ENCODE peak calls at places on chromosome 20, in nine cellular contexts. S is astrocyte of the cerebellum, T is aorta, C is uterus, I is tibial artery, R is GM23338, J is DND-41, G is IMR-90, U is heart left ventricle. Q is an unnamed sample.

GRCh38 chr20:21808863-21809664 is 103.6 kb downstream of the PAX1 start:
- DNase-seq in J (peak; percentile 26), G (no peak), R (peak; percentile 89), I (no peak), U (peak; percentile 25), C (no peak), T (peak; percentile 83), S (no peak), Q (no peak)

GRCh38 chr20:11544029-11544678 is 373.5 kb upstream of the BTBD3 start:
- DNase-seq in T (no peak), R (peak; percentile 87), J (peak; percentile 29), S (peak; percentile 75), C (peak; percentile 59), G (peak; percentile 75), I (no peak), U (peak; percentile 31), Q (peak; percentile 63)

GRCh38 chr20:59993736-59994484 is 35.7 kb downstream of the CDH26 start:
- DNase-seq in R (peak; percentile 68), J (no peak), U (no peak), C (no peak), G (no peak), T (no peak), I (no peak), S (no peak), Q (no peak)

GRCh38 chr20:41570552-41570951 is 47.6 kb downstream of the CHD6 start:
- DNase-seq in J (no peak), I (no peak), T (no peak), U (no peak), S (no peak), G (peak; percentile 28), R (no peak), C (no peak), Q (peak; percentile 13)

GRCh38 chr20:2533118-2533517 is 3.3 kb upstream of the TMC2 start:
- DNase-seq in I (no peak), T (no peak), R (no peak), J (no peak), G (no peak), C (no peak), U (no peak), S (no peak), Q (no peak)

GRCh38 chr20:34332262-34332920 is 29.2 kb upstream of the AHCY start:
- DNase-seq in T (peak; percentile 42), I (no peak), U (no peak), R (no peak), G (no peak), J (no peak), S (no peak), C (no peak), Q (no peak)

GRCh38 chr20:50468378-50468798 is 41.8 kb upstream of the PTPN1 start:
- DNase-seq in I (no peak), J (no peak), R (no peak), S (no peak), U (no peak), T (no peak), G (no peak), C (no peak), Q (no peak)

GRCh38 chr20:12252793-12253192 is 335.1 kb downstream of the BTBD3 start:
- DNase-seq in G (peak; percentile 0), C (no peak), R (peak; percentile 77), S (peak; percentile 76), I (no peak), T (no peak), U (no peak), J (no peak), Q (peak; percentile 19)

GRCh38 chr20:61516398-61517208 is 264.5 kb downstream of the CDH4 start:
- DNase-seq in U (peak; percentile 40), C (no peak), J (no peak), R (no peak), T (peak; percentile 44), G (peak; percentile 35), I (no peak), S (no peak), Q (peak; percentile 44)

GRCh38 chr20:57030611-57031600 is 235.5 kb downstream of the BMP7 start:
- DNase-seq in C (no peak), U (no peak), G (peak; percentile 27), J (no peak), R (no peak), I (no peak), T (no peak), S (peak; percentile 83), Q (peak; percentile 88)

DNA sequence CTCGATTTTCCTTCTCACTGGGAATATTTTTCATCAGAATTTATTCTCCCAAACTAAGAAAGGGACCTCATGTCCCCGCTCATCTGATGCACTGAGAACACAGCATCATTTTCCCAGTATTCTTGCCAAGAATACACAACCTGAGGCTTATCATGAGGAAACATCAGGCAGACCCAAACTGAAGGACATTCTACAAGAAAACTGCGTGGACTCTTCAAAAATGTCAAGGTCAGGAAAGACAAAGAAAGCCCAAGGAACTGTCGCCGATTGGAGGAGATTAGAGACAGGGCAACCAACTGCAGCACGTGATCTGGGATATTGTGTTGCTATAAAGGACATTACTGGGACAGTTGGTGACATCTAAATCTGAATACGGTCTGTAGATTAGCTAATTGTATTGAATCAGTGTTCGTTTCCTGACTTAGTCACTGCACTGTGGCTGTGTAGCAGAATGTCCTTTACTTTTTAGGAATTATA is 72.3 kb downstream of the SNX5 start:
- DNase-seq in S (no peak), U (no peak), T (no peak), J (no peak), G (no peak), R (no peak), I (no peak), C (peak; percentile 38), Q (no peak)
- H3K4me3 ChIP-seq in S (no peak overlapping the region), U (peak overlapping the region; percentile 44), T (no peak overlapping the region), J (no peak overlapping the region), G (no peak overlapping the region), R (peak overlapping the region; percentile 49), I (peak overlapping the region; percentile 41), C (no peak overlapping the region), Q (peak overlapping the region; percentile 55)

DNA sequence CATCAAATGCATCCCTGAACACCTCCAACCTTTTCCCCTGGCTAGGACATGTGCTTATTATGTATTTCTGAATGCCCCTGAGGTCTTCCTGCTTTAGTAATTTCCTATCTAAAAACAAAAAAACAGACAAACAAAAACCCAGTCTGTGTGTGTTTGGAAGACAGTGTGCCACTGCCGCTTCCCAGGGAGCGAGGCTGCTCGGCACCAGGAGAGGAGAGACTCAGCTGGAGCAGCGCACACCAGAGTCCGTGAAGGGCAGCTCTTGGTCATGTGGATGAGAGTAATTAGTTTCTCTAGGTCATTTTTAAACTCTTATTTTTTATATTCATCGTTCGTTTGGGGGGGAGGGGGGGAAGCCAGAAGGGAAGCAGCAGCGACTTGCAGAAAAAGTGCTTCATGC is 10.0 kb upstream of the ANKRD60 start:
- DNase-seq in G (no peak), S (no peak), R (no peak), I (no peak), C (no peak), T (no peak), J (no peak), U (no peak), Q (no peak)
- H3K4me3 ChIP-seq in G (no peak overlapping the region), S (no peak overlapping the region), R (no peak overlapping the region), I (no peak overlapping the region), C (no peak overlapping the region), T (no peak overlapping the region), J (no peak overlapping the region), U (no peak overlapping the region), Q (no peak overlapping the region)

GRCh38 chr20:38162149-38162548 is 2.9 kb downstream of the TGM2 start:
- DNase-seq in S (no peak), U (no peak), T (peak; percentile 38), I (no peak), G (no peak), J (no peak), C (no peak), R (no peak), Q (no peak)

GRCh38 chr20:38161412-38161774 is 3.7 kb downstream of the TGM2 start:
- DNase-seq in U (no peak), G (no peak), J (no peak), C (no peak), R (no peak), I (peak; percentile 64), T (peak; percentile 55), S (no peak), Q (no peak)

GRCh38 chr20:38164069-38164468 is 1.0 kb downstream of the TGM2 start:
- DNase-seq in I (peak; percentile 65), S (no peak), J (no peak), G (no peak), U (no peak), C (no peak), R (no peak), T (peak; percentile 75), Q (no peak)

GRCh38 chr20:38164624-38165088 is 414 bp downstream of the TGM2 start:
- DNase-seq in C (no peak), J (no peak), S (no peak), T (peak; percentile 71), U (no peak), I (no peak), R (no peak), G (no peak), Q (no peak)

DNA sequence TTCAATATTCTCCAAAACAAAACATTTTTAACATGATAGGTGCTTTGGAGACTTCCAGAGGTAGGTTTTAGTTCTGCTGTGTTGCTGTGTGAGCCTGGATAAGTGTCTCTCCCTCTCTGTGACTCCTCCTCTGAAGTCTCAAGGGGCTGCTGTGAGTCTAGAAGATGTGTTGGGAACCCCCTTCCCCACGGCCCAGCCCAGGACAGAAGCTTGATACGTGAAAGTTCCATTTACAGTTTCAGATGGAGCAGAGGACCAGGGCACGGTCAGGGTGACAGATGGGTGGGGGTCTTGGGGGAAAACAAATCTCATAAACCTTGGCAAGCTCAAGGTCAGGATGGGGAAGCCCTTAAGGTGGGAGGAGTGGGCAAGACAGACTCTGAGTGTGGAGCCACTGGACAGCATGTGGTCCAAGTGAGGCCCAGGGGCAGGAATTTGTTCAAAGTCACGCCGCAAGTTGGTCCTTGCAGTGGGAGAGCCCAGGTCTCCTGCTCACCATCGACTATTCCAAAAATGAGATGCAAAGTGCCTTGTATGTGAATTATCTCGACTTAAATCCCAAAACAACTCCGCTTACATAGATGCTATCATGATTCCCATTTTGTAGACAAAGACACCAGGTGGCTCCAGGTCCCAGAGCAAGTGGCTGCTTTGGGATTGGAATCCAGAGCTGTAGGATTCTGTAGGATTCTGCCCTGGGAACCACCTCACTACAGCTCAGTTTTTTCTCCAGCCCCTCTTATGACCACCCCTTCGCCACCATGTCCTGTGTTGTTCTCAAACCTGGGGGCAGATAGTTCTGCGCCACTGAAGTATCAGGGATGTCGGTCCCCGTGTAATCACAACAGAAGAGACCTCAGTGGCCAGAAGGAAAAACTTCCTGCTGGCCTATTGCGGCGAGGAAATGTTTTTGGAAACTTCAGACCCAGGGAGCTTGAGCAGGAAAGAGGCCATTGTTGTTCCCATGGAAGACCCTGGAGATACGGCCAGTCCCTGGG is 1.9 kb downstream of the TGM2 start:
- DNase-seq in C (no peak), R (no peak), G (no peak), U (no peak), J (no peak), S (no peak), I (peak; percentile 59), T (peak; percentile 38), Q (no peak)
- H3K4me3 ChIP-seq in C (peak overlapping the region; percentile 53), R (no peak overlapping the region), G (peak overlapping the region; percentile 50), U (peak overlapping the region; percentile 62), J (no peak overlapping the region), S (peak overlapping the region; percentile 4), I (peak overlapping the region; percentile 69), T (no peak overlapping the region), Q (no peak overlapping the region)

DNA sequence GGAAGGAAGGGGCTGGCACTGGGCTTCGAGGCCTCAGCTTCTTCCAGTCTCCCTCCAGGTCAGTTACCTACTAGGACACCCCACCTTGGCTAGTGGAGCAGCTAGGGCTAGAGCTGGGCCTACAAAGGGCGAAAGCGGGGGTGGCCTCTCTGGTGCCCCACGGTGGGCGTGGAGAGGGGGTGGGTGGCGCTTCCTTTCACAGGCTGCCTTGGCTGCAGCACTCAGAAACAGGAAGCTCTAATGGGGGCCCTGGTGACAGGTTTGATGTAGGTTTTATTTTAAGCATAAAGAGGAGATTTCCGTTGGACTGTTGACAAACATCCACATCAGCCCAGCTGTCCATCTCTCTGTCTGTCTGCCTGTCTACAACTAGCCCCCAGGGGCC is 13.4 kb downstream of the FAM110A start:
- DNase-seq in G (no peak), T (no peak), C (no peak), R (no peak), U (peak; percentile 38), J (peak; percentile 57), I (no peak), S (no peak), Q (no peak)
- H3K4me3 ChIP-seq in G (no peak overlapping the region), T (no peak overlapping the region), C (no peak overlapping the region), R (no peak overlapping the region), U (no peak overlapping the region), J (no peak overlapping the region), I (no peak overlapping the region), S (no peak overlapping the region), Q (no peak overlapping the region)